ENCODE peak calls at places on chromosomes 3 and 15, in ten cellular contexts. N is cardiac muscle cell, O is cardiac fibroblast, R is Calu3, Q is colonic mucosa, B is B cell, Y is HFF-Myc, X is AG04450, U is brain microvascular endothelial cell, C is endothelial cell. I is an unnamed sample.

GRCh38 chr15:34079904-34080303 is 21.8 kb downstream of the EMC7 start:
- DNase-seq in X (no peak), B (no peak), C (no peak), U (no peak), N (no peak), R (no peak), O (no peak), Q (no peak), Y (no peak), I (no peak)

GRCh38 chr15:39344662-39345141 is 236.2 kb upstream of the THBS1 start:
- DNase-seq in X (no peak), O (no peak), R (no peak), B (no peak), N (no peak), Y (no peak), C (no peak), Q (no peak), U (no peak), I (no peak)

GRCh38 chr3:152175576-152175883 is 93.2 kb upstream of the MBNL1 start:
- DNase-seq in Y (no peak), N (peak), U (peak), O (peak), C (no peak), X (peak), R (no peak), Q (no peak), B (no peak), I (no peak)

GRCh38 chr3:128726691-128727031 is 678 bp downstream of the RAB7A start:
- DNase-seq in N (peak), B (no peak), O (peak), C (peak), U (peak), Y (no peak), R (peak), Q (peak), X (no peak), I (peak)

GRCh38 chr3:72086051-72086711 is 301.2 kb upstream of the PROK2 start:
- DNase-seq in N (peak), R (no peak), C (no peak), Q (no peak), U (peak), B (no peak), O (peak), X (no peak), Y (no peak), I (peak)

GRCh38 chr15:71471347-71471746 is 339.0 kb upstream of the NR2E3 start:
- DNase-seq in R (peak), C (no peak), O (no peak), N (no peak), U (no peak), B (no peak), Q (no peak), Y (no peak), X (no peak), I (no peak)

GRCh38 chr3:16896094-16896627 is 11.4 kb downstream of the PLCL2 start:
- DNase-seq in C (no peak), O (no peak), Q (no peak), N (no peak), X (no peak), Y (no peak), B (no peak), R (no peak), U (no peak), I (no peak)

GRCh38 chr3:197692641-197693040 is 44.1 kb downstream of the RUBCN start:
- DNase-seq in X (no peak), B (no peak), R (no peak), U (no peak), Y (peak), O (peak), Q (no peak), C (no peak), N (peak), I (no peak)

GRCh38 chr3:139460096-139460495 is 16.2 kb downstream of the RBP2 start:
- DNase-seq in U (no peak), B (no peak), C (no peak), N (no peak), R (no peak), O (no peak), X (no peak), Y (no peak), Q (no peak), I (no peak)

GRCh38 chr3:173843060-173843459 is 445.5 kb downstream of the NLGN1 start:
- DNase-seq in Q (no peak), X (no peak), O (no peak), C (no peak), B (no peak), U (no peak), Y (no peak), R (no peak), N (no peak), I (no peak)

GRCh38 chr3:193997228-193998192 is 138.4 kb upstream of the HES1 start:
- DNase-seq in C (no peak), R (no peak), O (no peak), Y (no peak), Q (peak), U (no peak), X (no peak), B (no peak), N (no peak), I (no peak)

GRCh38 chr3:32759342-32759741 is 58.5 kb upstream of the TRIM71 start:
- DNase-seq in Y (no peak), O (no peak), C (no peak), X (no peak), Q (no peak), R (no peak), N (no peak), B (no peak), U (no peak), I (no peak)

GRCh38 chr3:57164217-57164605 is 942 bp downstream of the IL17RD start:
- DNase-seq in X (no peak), U (no peak), Y (no peak), C (no peak), B (no peak), Q (peak), R (peak), N (peak), O (peak), I (no peak)

GRCh38 chr15:29410342-29410741 is 140.7 kb upstream of the NSMCE3 start:
- DNase-seq in Q (no peak), B (no peak), Y (no peak), O (no peak), N (no peak), R (no peak), C (no peak), X (no peak), U (peak), I (no peak)

GRCh38 chr15:76310470-76311070 is 699 bp downstream of the ETFA start:
- DNase-seq in U (no peak), Y (no peak), B (no peak), R (no peak), C (no peak), N (peak), O (no peak), X (no peak), Q (peak), I (no peak)

GRCh38 chr3:157333551-157333991 is 103.1 kb upstream of the PTX3 start:
- DNase-seq in O (no peak), Q (no peak), X (peak), R (no peak), C (no peak), U (peak), N (peak), Y (peak), B (no peak), I (no peak)

GRCh38 chr3:52197842-52198625 is at the start of gene ALAS1:
- DNase-seq in B (peak), N (peak), X (peak), Q (peak), Y (peak), U (peak), C (peak), R (peak), O (peak), I (peak)
- TF ChIP-seq CTCF in B (no peak), N (no peak), X (no peak), Q (no peak), Y (no peak), U (peak), C (no peak), R (no peak), O (no peak), I (no peak)

DNA sequence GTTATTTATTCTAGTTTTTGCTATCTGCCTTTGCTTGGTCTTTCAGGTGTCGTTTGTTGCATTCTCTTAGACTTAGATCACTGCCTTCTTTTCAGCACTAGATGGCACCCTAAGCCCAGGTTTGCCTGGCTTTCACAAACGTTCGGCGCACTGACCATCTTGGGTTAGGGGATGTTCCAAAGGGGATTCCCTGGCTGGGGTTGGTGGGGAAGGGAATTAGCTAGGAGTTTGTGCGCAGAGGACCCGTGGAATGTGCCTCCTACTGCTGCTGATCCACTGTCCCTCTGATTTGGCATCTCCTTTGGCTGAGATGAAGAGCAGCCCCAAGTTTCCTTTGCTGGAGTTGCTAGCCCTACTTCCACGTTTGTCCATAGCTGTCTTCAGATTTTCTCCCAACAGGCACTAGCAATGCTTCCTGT is 33.9 kb downstream of the PFN2 start:
- DNase-seq in Q (peak), B (peak), U (peak), C (peak), X (no peak), R (peak), Y (peak), N (peak), O (peak), I (no peak)
- TF ChIP-seq CTCF in Q (peak), B (peak), U (peak), C (peak), X (peak), R (peak), Y (peak), N (peak), O (peak), I (peak)

GRCh38 chr3:48436477-48436787 is 3.5 kb downstream of the CCDC51 start:
- DNase-seq in Q (no peak), U (no peak), N (no peak), Y (no peak), X (no peak), R (no peak), O (no peak), B (no peak), C (no peak), I (no peak)
- TF ChIP-seq CTCF in Q (no peak), U (no peak), N (no peak), Y (no peak), X (no peak), R (no peak), O (no peak), B (no peak), C (no peak), I (no peak)

GRCh38 chr15:99961011-99961441 is 227.8 kb upstream of the LYSMD4 start:
- DNase-seq in R (no peak), N (peak), Y (no peak), O (peak), X (no peak), B (peak), Q (peak), C (peak), U (peak), I (no peak)
- TF ChIP-seq CTCF in R (no peak), N (peak), Y (no peak), O (no peak), X (no peak), B (no peak), Q (no peak), C (peak), U (peak), I (no peak)

DNA sequence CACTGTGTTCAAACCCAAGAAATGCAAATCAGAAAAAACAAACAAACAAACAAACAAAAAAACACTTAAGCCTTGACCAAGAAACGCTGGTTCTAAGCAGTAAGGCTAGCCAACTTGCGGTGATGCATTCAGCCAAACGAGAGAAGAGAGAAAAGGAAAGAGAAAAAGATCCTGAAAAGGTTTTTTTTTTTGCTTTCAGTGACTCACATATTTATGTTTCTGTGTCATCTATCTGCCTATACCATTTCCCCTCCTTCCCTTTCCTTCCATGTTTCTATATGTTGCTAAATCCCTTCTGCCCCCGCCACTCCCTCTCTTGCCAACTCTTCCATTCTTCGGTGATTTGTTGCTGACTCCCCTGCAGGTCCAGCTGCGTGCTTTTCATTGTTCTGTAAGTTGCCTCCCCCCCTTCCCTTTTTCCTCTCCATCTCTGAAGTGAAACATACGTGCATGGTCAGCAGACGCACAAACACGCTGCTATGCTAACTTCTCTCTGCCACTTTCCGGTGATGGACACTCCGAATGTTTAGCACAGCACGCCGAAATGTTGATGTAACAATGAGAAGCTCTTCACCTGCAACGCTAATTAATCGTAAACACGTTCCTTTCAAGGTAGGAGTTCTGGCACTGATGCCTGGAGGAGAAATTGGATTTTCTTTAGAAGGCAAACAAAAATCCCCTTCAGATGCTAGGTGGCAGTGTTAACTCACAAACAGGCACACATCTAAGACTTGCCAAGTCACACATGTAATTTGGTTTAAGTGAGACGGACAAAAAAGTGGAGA is 154.5 kb downstream of the TUSC7 start:
- DNase-seq in U (peak), X (peak), O (peak), N (peak), Y (peak), B (no peak), C (peak), R (peak), Q (no peak), I (no peak)
- TF ChIP-seq CTCF in U (peak), X (peak), O (peak), N (peak), Y (no peak), B (peak), C (no peak), R (peak), Q (no peak), I (no peak)

GRCh38 chr15:66131831-66132230 is 121.7 kb downstream of the MEGF11 start:
- DNase-seq in B (no peak), O (no peak), R (no peak), C (no peak), U (no peak), X (no peak), Y (no peak), Q (no peak), N (no peak), I (no peak)

GRCh38 chr15:66129561-66129960 is 124.0 kb downstream of the MEGF11 start:
- DNase-seq in U (no peak), Q (no peak), X (no peak), N (no peak), Y (no peak), C (no peak), R (peak), O (no peak), B (no peak), I (no peak)

GRCh38 chr15:66132251-66132816 is 121.2 kb downstream of the MEGF11 start:
- DNase-seq in B (no peak), Y (no peak), N (no peak), U (no peak), R (no peak), O (no peak), Q (no peak), C (no peak), X (no peak), I (no peak)

GRCh38 chr15:66131200-66131599 is 122.3 kb downstream of the MEGF11 start:
- DNase-seq in Q (no peak), U (no peak), R (no peak), B (no peak), N (no peak), X (no peak), O (no peak), C (no peak), Y (no peak), I (no peak)

DNA sequence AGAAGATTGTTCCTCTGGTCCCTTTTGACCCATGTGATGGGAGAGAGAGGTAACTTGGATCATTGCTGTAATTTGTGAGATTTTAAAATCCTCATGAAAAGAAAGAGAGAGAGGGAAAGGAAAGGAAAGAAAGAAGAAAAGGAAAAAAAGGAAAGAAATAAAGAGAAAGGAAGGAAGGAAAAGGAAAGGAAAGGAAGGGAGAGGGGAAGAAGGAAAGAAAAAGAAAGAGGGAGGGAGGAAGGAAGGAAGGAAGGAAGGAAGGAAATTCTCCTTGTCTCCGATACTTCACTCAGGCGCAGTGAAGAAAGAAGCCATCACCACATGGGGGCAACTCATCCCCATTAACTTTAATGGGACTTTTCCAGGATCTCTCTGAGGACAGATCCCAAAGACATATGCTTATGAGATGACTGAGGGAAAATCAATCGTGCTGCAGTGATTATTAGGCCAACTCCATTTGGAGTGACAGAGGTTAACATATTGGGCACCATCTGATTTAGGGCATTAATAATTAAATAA is 123.0 kb downstream of the MEGF11 start:
- DNase-seq in U (no peak), Q (no peak), N (peak), R (no peak), C (no peak), X (no peak), Y (no peak), B (no peak), O (no peak), I (no peak)
- TF ChIP-seq CTCF in U (no peak), Q (no peak), N (peak), R (no peak), C (no peak), X (no peak), Y (no peak), B (no peak), O (no peak), I (no peak)

GRCh38 chr3:79845546-79845945 is 77.7 kb upstream of the ROBO1 start:
- DNase-seq in U (no peak), N (no peak), Y (no peak), R (no peak), C (no peak), X (no peak), B (no peak), O (no peak), Q (no peak), I (no peak)

GRCh38 chr3:79847928-79848327 is 80.1 kb upstream of the ROBO1 start:
- DNase-seq in C (no peak), O (no peak), B (no peak), Y (no peak), Q (no peak), X (no peak), U (no peak), N (no peak), R (no peak), I (no peak)

GRCh38 chr3:79844176-79844575 is 76.4 kb upstream of the ROBO1 start:
- DNase-seq in Y (no peak), X (no peak), Q (no peak), B (no peak), O (no peak), C (no peak), U (no peak), N (no peak), R (no peak), I (no peak)

GRCh38 chr3:79843180-79843579 is 75.4 kb upstream of the ROBO1 start:
- DNase-seq in Y (no peak), C (no peak), U (no peak), R (no peak), X (no peak), N (no peak), O (no peak), Q (no peak), B (no peak), I (no peak)

GRCh38 chr3:79846148-79846933 is 78.5 kb upstream of the ROBO1 start:
- DNase-seq in O (no peak), U (no peak), Q (no peak), B (no peak), X (no peak), C (peak), Y (no peak), R (no peak), N (no peak), I (no peak)
- TF ChIP-seq CTCF in O (no peak), U (peak), Q (no peak), B (no peak), X (peak), C (peak), Y (peak), R (no peak), N (peak), I (peak)

GRCh38 chr15:43193710-43194109 is 8.5 kb downstream of the CCNDBP1 start:
- DNase-seq in U (no peak), C (no peak), X (no peak), B (no peak), R (no peak), Y (no peak), N (no peak), O (no peak), Q (no peak), I (no peak)
- TF ChIP-seq CTCF in U (no peak), C (no peak), X (no peak), B (no peak), R (no peak), Y (no peak), N (no peak), O (no peak), Q (no peak), I (no peak)

GRCh38 chr3:185717627-185718330 is 107.1 kb downstream of the IGF2BP2 start:
- DNase-seq in Q (no peak), O (no peak), R (no peak), C (no peak), B (no peak), Y (no peak), X (no peak), N (peak), U (no peak), I (no peak)
- TF ChIP-seq CTCF in Q (no peak), O (peak), R (no peak), C (no peak), B (no peak), Y (no peak), X (peak), N (no peak), U (peak), I (no peak)

I was measured in CD14-positive monocyte.